ENCODE peak calls at places on chromosomes 6 and 20, in nine cellular contexts. B is cardiac fibroblast; T is A172; L is C1 segment of cervical spinal cord; W is DMS 273 treated with DMSO at 0.1 percent for 48 hours; H is tibial artery; M is COR-L47; V is Calu3; R is stimulated activated naive CD4-positive, alpha-beta T cell. X is an unnamed sample.

GRCh38 chr6:33909737-33910136 is 105.9 kb upstream of the MLN start:
- DNase-seq in R (no peak), L (no peak), H (no peak), V (no peak), W (no peak), B (no peak), M (no peak), T (no peak), X (no peak)

GRCh38 chr6:22699046-22699639 is 129.8 kb downstream of the HDGFL1 start:
- DNase-seq in H (no peak), L (no peak), W (no peak), R (no peak), M (no peak), B (no peak), T (no peak), V (no peak), X (no peak)

GRCh38 chr20:62693523-62693922 is 15.1 kb upstream of the NTSR1 start:
- DNase-seq in M (no peak), W (no peak), L (no peak), H (no peak), B (no peak), V (no peak), T (no peak), R (no peak), X (no peak)

GRCh38 chr20:10611357-10611756 is 62.4 kb downstream of the JAG1 start:
- DNase-seq in M (no peak), R (no peak), L (no peak), B (peak), T (peak), W (no peak), V (peak), H (no peak), X (no peak)

GRCh38 chr6:329888-330691 is 37.8 kb downstream of the DUSP22 start:
- DNase-seq in B (peak), T (no peak), R (no peak), V (no peak), H (no peak), L (no peak), W (no peak), M (no peak), X (no peak)

GRCh38 chr6:133179483-133179882 is 61.7 kb upstream of the EYA4 start:
- DNase-seq in V (peak), H (no peak), B (no peak), W (no peak), M (no peak), L (no peak), R (no peak), T (no peak), X (no peak)

GRCh38 chr20:62378215-62378614 is 8.7 kb upstream of the RPS21 start:
- DNase-seq in V (no peak), L (no peak), B (no peak), H (no peak), R (no peak), M (no peak), W (no peak), T (no peak), X (no peak)

GRCh38 chr6:75526502-75527127 is 33.0 kb upstream of the FILIP1 start:
- DNase-seq in W (peak), T (peak), B (peak), H (peak), R (peak), V (peak), M (peak), L (peak), X (peak)

GRCh38 chr6:170147832-170148708 is 142.8 kb downstream of the DLL1 start:
- DNase-seq in H (no peak), B (no peak), V (no peak), W (no peak), M (no peak), L (peak), R (no peak), T (no peak), X (no peak)

GRCh38 chr20:13236990-13237720 is 16.1 kb downstream of the ISM1 start:
- DNase-seq in L (no peak), M (no peak), T (no peak), H (no peak), V (no peak), B (no peak), W (no peak), R (no peak), X (no peak)

GRCh38 chr20:53386186-53386681 is 207.4 kb downstream of the ZNF217 start:
- DNase-seq in W (no peak), M (no peak), V (no peak), H (no peak), L (no peak), B (no peak), R (no peak), T (no peak), X (no peak)

GRCh38 chr20:25136643-25137559 is 55.0 kb upstream of the VSX1 start:
- DNase-seq in L (peak), W (no peak), V (peak), M (no peak), T (peak), H (peak), B (peak), R (no peak), X (peak)

GRCh38 chr6:119230160-119230559 is 119.4 kb downstream of the MAN1A1 start:
- DNase-seq in L (no peak), V (no peak), W (no peak), B (no peak), R (no peak), T (no peak), M (no peak), H (no peak), X (no peak)

GRCh38 chr6:111788779-111789276 is 84.4 kb downstream of the FYN start:
- DNase-seq in B (no peak), V (no peak), T (no peak), L (no peak), H (no peak), R (no peak), M (no peak), W (no peak), X (no peak)

GRCh38 chr20:22449115-22449973 is 135.0 kb downstream of the FOXA2 start:
- DNase-seq in V (no peak), B (no peak), W (no peak), H (no peak), M (peak), T (no peak), R (no peak), L (no peak), X (no peak)

GRCh38 chr6:16273266-16273665 is 34.9 kb downstream of the GMPR start:
- DNase-seq in V (no peak), T (no peak), L (no peak), M (no peak), H (no peak), W (no peak), R (no peak), B (peak), X (peak)

GRCh38 chr6:162090734-162091133 is 636.8 kb downstream of the PRKN start:
- DNase-seq in L (no peak), W (no peak), R (no peak), B (peak), M (no peak), V (no peak), T (peak), H (no peak), X (no peak)

GRCh38 chr6:31729515-31729978 is 448 bp upstream of the DDAH2 start:
- DNase-seq in T (peak), H (peak), V (peak), W (peak), M (peak), L (peak), B (peak), R (peak), X (peak)

GRCh38 chr6:40933864-40934263 is 105.2 kb downstream of the UNC5CL start:
- DNase-seq in T (no peak), R (no peak), L (no peak), H (no peak), B (no peak), V (no peak), M (no peak), W (no peak), X (no peak)

GRCh38 chr6:43916091-43916923 is 146.3 kb downstream of the VEGFA start:
- DNase-seq in B (peak), L (no peak), H (no peak), W (no peak), M (no peak), T (no peak), R (no peak), V (no peak), X (no peak)

GRCh38 chr6:145502417-145502816 is 232.9 kb downstream of the EPM2A start:
- DNase-seq in M (peak), T (no peak), W (no peak), V (no peak), L (no peak), B (peak), R (no peak), H (no peak), X (no peak)

GRCh38 chr6:51182884-51183283 is 364.2 kb downstream of the TFAP2B start:
- DNase-seq in H (no peak), M (peak), B (no peak), L (no peak), V (no peak), T (no peak), W (no peak), R (no peak), X (no peak)

GRCh38 chr20:47684306-47685080 is 100.8 kb downstream of the SULF2 start:
- DNase-seq in L (no peak), B (no peak), T (no peak), M (no peak), V (no peak), H (no peak), R (no peak), W (no peak), X (no peak)

GRCh38 chr6:42118162-42119001 is 24.0 kb downstream of the C6orf132 start:
- DNase-seq in B (peak), W (no peak), T (peak), R (no peak), V (peak), M (no peak), L (no peak), H (peak), X (no peak)

GRCh38 chr6:71028236-71028876 is 71.5 kb upstream of the B3GAT2 start:
- DNase-seq in W (no peak), M (no peak), V (no peak), T (no peak), L (peak), H (no peak), R (no peak), B (no peak), X (no peak)

GRCh38 chr20:48260370-48260769 is 475.1 kb upstream of the SULF2 start:
- DNase-seq in B (no peak), L (no peak), T (no peak), H (no peak), R (no peak), V (no peak), M (no peak), W (no peak), X (no peak)

GRCh38 chr20:41509801-41510200 is 108.4 kb downstream of the CHD6 start:
- DNase-seq in H (peak), T (no peak), B (peak), W (no peak), R (no peak), L (peak), V (no peak), M (no peak), X (peak)

GRCh38 chr6:154582696-154583095 is 72.2 kb upstream of the CNKSR3 start:
- DNase-seq in T (no peak), W (no peak), L (no peak), M (no peak), B (no peak), V (no peak), R (no peak), H (no peak), X (no peak)

GRCh38 chr20:63701329-63702035 is 5.0 kb downstream of the TNFRSF6B start:
- DNase-seq in B (no peak), V (peak), M (no peak), T (peak), R (no peak), H (peak), L (no peak), W (no peak), X (no peak)

GRCh38 chr6:11918021-11918738 is 93.9 kb upstream of the HIVEP1 start:
- DNase-seq in R (no peak), H (no peak), B (peak), L (no peak), T (peak), W (no peak), M (no peak), V (no peak), X (peak)

GRCh38 chr6:109795994-109796555 is 105.0 kb downstream of the FIG4 start:
- DNase-seq in M (no peak), W (no peak), V (no peak), R (no peak), B (peak), T (peak), L (no peak), H (no peak), X (no peak)

GRCh38 chr6:55812509-55812908 is 62.9 kb downstream of the BMP5 start:
- DNase-seq in B (no peak), W (no peak), L (no peak), T (no peak), V (no peak), R (no peak), M (no peak), H (no peak), X (no peak)